ENCODE peak calls at places on chromosomes 6 and 20, in nine cellular contexts. H is cardiac fibroblast, K is NB4, O is prostate gland, R is right cardiac atrium, T is uterus, N is BJ, M is adrenal gland, P is transverse colon. V is an unnamed sample.

GRCh38 chr6:1222426-1223311 is 89.2 kb upstream of the FOXQ1 start:
- DNase-seq in H (no peak), T (no peak), O (no peak), K (no peak), M (no peak), N (no peak), P (no peak), R (peak), V (no peak)

GRCh38 chr20:48723308-48724264 is 104.2 kb downstream of the PREX1 start:
- DNase-seq in K (peak), H (peak), M (peak), N (no peak), R (peak), O (no peak), P (peak), T (no peak), V (no peak)

GRCh38 chr6:71043902-71044301 is 87.0 kb upstream of the B3GAT2 start:
- DNase-seq in M (peak), R (no peak), K (peak), N (no peak), H (peak), O (no peak), T (no peak), P (no peak), V (no peak)

GRCh38 chr6:135566311-135567068 is 69.0 kb upstream of the AHI1 start:
- DNase-seq in P (no peak), O (no peak), H (no peak), T (no peak), K (no peak), N (no peak), M (no peak), R (no peak), V (no peak)

GRCh38 chr6:15936503-15936902 is 192.4 kb upstream of the MYLIP start:
- DNase-seq in O (no peak), K (peak), P (no peak), T (no peak), H (no peak), N (no peak), R (no peak), M (no peak), V (peak)

GRCh38 chr6:109455161-109455501 is 441 bp downstream of the MICAL1 start:
- DNase-seq in H (no peak), R (no peak), P (peak), T (no peak), N (no peak), K (peak), M (no peak), O (no peak), V (peak)

GRCh38 chr6:135938588-135939215 is 87.2 kb downstream of the PDE7B start:
- DNase-seq in K (peak), O (no peak), T (peak), R (peak), M (peak), H (peak), N (no peak), P (no peak), V (peak)

GRCh38 chr6:35401514-35401913 is 50.6 kb upstream of the FANCE start:
- DNase-seq in R (no peak), T (no peak), K (no peak), P (no peak), M (no peak), N (no peak), H (no peak), O (no peak), V (no peak)

GRCh38 chr6:2480267-2480966 is 235.0 kb upstream of the GMDS start:
- DNase-seq in N (no peak), R (peak), K (peak), O (no peak), P (no peak), T (no peak), M (peak), H (peak), V (no peak)

GRCh38 chr6:16042751-16043150 is 86.1 kb upstream of the MYLIP start:
- DNase-seq in M (no peak), N (no peak), R (no peak), K (no peak), H (no peak), O (no peak), T (no peak), P (no peak), V (no peak)

GRCh38 chr6:2877057-2877882 is 25.8 kb downstream of the SERPINB9 start:
- DNase-seq in N (no peak), M (peak), P (peak), T (peak), R (peak), O (no peak), H (peak), K (no peak), V (no peak)

GRCh38 chr20:54044156-54044555 is 26.2 kb downstream of the BCAS1 start:
- DNase-seq in T (no peak), M (peak), H (peak), P (no peak), R (no peak), O (no peak), K (peak), N (peak), V (peak)

GRCh38 chr20:34337982-34338756 is 24.9 kb upstream of the ITCH start:
- DNase-seq in N (no peak), K (no peak), M (no peak), P (peak), T (no peak), R (no peak), H (no peak), O (no peak), V (peak)

GRCh38 chr6:3419624-3420272 is 37.1 kb downstream of the SLC22A23 start:
- DNase-seq in P (no peak), M (peak), K (no peak), N (no peak), T (no peak), O (no peak), R (no peak), H (peak), V (no peak)

GRCh38 chr6:11613858-11614257 is 76.3 kb downstream of the TMEM170B start:
- DNase-seq in O (no peak), H (peak), K (no peak), M (no peak), N (peak), R (no peak), P (no peak), T (no peak), V (no peak)

GRCh38 chr20:59051666-59052065 is 9.1 kb upstream of the PRELID3B start:
- DNase-seq in R (no peak), O (no peak), M (no peak), P (no peak), T (no peak), N (no peak), H (no peak), K (no peak), V (no peak)

GRCh38 chr6:35970181-35970580 is 49.3 kb upstream of the SRPK1 start:
- DNase-seq in R (no peak), M (peak), K (no peak), H (peak), N (no peak), T (no peak), O (no peak), P (no peak), V (no peak)

GRCh38 chr6:126167726-126168125 is 172.2 kb upstream of the CENPW start:
- DNase-seq in K (no peak), H (no peak), P (no peak), N (no peak), R (no peak), M (no peak), O (no peak), T (no peak), V (no peak)

GRCh38 chr6:82878812-82879211 is 186.8 kb downstream of the UBE3D start:
- DNase-seq in O (no peak), H (peak), K (no peak), N (no peak), P (no peak), T (no peak), M (no peak), R (no peak), V (no peak)

GRCh38 chr6:131754715-131755567 is 44.1 kb upstream of the CTAGE9 start:
- DNase-seq in O (no peak), P (no peak), N (no peak), M (no peak), K (no peak), R (no peak), H (no peak), T (no peak), V (no peak)

GRCh38 chr6:47716207-47716606 is 17.8 kb downstream of the ADGRF4 start:
- DNase-seq in R (no peak), T (no peak), P (no peak), O (no peak), N (no peak), M (no peak), H (no peak), K (no peak), V (no peak)

GRCh38 chr20:25042531-25043498 is 15.1 kb downstream of the ACSS1 start:
- DNase-seq in H (no peak), K (peak), O (no peak), P (peak), R (peak), T (no peak), N (no peak), M (peak), V (peak)

GRCh38 chr6:106163966-106164877 is 78.1 kb downstream of the PRDM1 start:
- DNase-seq in M (peak), T (peak), K (peak), O (no peak), R (no peak), N (peak), P (peak), H (peak), V (peak)

GRCh38 chr6:116997496-116997895 is 120.5 kb downstream of the RFX6 start:
- DNase-seq in M (no peak), T (no peak), O (no peak), N (no peak), H (no peak), R (no peak), K (no peak), P (no peak), V (no peak)

GRCh38 chr6:98871057-98871456 is 36.7 kb downstream of the POU3F2 start:
- DNase-seq in M (peak), N (peak), T (no peak), P (no peak), O (peak), R (no peak), H (peak), K (no peak), V (no peak)

GRCh38 chr6:41451039-41451438 is 95.1 kb upstream of the FOXP4 start:
- DNase-seq in T (peak), K (no peak), H (no peak), M (no peak), N (no peak), O (no peak), R (peak), P (no peak), V (no peak)

GRCh38 chr6:138397128-138397814 is 6.8 kb upstream of the HEBP2 start:
- DNase-seq in H (no peak), N (no peak), O (no peak), R (no peak), M (no peak), K (no peak), T (no peak), P (no peak), V (no peak)

GRCh38 chr20:60501048-60501447 is 542.8 kb downstream of the CDH26 start:
- DNase-seq in T (no peak), H (no peak), N (no peak), R (no peak), K (no peak), O (no peak), P (no peak), M (no peak), V (no peak)

GRCh38 chr6:49462599-49462926 is 490 bp downstream of the MMUT start:
- DNase-seq in O (no peak), T (no peak), N (no peak), H (peak), K (no peak), M (peak), P (no peak), R (no peak), V (no peak)

GRCh38 chr20:49330701-49331614 is 53.1 kb upstream of the ZNFX1 start:
- DNase-seq in N (no peak), H (no peak), K (no peak), O (no peak), R (no peak), M (no peak), P (no peak), T (no peak), V (no peak)

GRCh38 chr6:168968228-168968627 is 285.4 kb downstream of the THBS2 start:
- DNase-seq in K (peak), R (peak), O (no peak), H (peak), T (peak), M (peak), P (peak), N (peak), V (peak)

DNA sequence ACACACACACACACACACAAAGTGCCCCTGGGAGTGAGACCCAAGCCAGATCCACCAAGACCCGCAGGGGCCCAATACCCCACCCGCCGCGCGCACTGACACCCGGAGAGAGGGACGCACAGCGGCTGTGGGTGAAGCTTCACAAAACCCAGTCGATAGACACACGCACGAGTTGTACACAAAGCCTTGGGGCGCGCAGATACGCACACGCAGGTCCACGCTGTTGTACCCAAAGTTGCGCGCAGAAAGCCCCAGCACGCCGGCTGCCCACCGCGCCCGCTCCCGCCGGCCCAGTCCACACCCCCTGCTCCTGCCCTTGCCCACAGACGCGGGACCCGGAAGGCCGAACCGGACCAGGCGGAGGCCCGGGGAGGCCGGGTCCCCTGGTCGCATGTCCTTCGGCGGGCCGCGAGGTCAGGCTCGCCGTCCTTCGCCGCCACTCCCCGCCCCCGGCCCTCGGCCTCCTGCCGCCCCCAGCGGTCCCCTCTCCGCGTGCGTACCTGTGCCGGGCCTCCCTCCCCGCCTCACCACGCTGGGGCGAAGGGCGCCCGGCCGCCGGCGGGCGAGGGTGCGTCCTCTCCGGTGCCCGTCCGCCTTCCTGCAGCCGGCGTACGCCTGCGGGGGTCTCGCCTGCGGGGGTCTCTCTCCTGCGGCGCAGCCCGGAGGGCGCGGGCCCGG is at the start of gene TMEM74B:
- DNase-seq in H (no peak), R (peak), P (no peak), O (no peak), M (no peak), T (no peak), K (no peak), N (no peak), V (no peak)
- H3K4me3 ChIP-seq in H (peak), R (peak), P (peak), O (peak), M (no peak), T (peak), K (no peak), N (peak), V (peak)

GRCh38 chr6:39849764-39850163 is 57.6 kb downstream of the DAAM2 start:
- DNase-seq in P (no peak), R (no peak), M (no peak), H (peak), O (no peak), N (no peak), T (no peak), K (no peak), V (no peak)

GRCh38 chr6:39848171-39848570 is 56.0 kb downstream of the DAAM2 start:
- DNase-seq in N (no peak), P (no peak), O (no peak), M (no peak), H (no peak), T (no peak), R (no peak), K (no peak), V (no peak)

GRCh38 chr6:39847216-39847615 is 55.0 kb downstream of the DAAM2 start:
- DNase-seq in R (peak), H (peak), N (no peak), O (no peak), M (peak), T (peak), P (no peak), K (no peak), V (no peak)

GRCh38 chr6:39850897-39851296 is 58.7 kb downstream of the DAAM2 start:
- DNase-seq in H (peak), K (no peak), T (no peak), P (no peak), O (no peak), N (no peak), M (no peak), R (no peak), V (no peak)

DNA sequence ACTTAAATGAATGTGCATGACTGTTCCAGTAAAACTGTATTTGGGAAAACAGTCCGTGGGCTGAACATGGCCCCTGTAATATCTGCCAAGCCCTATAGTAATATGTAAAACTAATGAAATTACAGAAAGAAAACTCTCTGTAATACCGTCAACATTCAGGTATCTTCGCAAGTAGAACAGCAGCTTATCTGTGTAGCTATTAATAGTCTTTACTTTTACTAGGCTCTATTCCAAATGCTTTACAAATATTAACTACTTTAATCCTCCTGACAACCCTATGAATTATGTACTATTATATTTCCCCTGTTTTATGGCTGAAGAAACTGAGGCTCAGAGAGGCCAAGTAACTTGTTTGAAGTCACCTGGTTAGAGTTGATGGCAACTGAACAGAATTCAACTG is 57.1 kb downstream of the DAAM2 start:
- DNase-seq in M (no peak), H (no peak), K (no peak), T (no peak), O (no peak), P (no peak), N (no peak), R (no peak), V (no peak)
- H3K4me3 ChIP-seq in M (no peak), H (no peak), K (no peak), T (no peak), O (no peak), P (no peak), N (no peak), R (no peak), V (no peak)

GRCh38 chr6:154156135-154156948 is 117.3 kb downstream of the OPRM1 start:
- DNase-seq in N (no peak), O (peak), P (peak), T (no peak), K (peak), H (peak), M (peak), R (peak), V (peak)
- H3K4me3 ChIP-seq in N (no peak), O (no peak), P (no peak), T (no peak), K (no peak), H (no peak), M (no peak), R (no peak), V (peak)

GRCh38 chr20:47573586-47573985 is 71.9 kb downstream of the NCOA3 start:
- DNase-seq in P (no peak), K (no peak), O (no peak), R (no peak), H (no peak), T (no peak), N (no peak), M (no peak), V (no peak)

GRCh38 chr20:47578543-47578942 is 76.9 kb downstream of the NCOA3 start:
- DNase-seq in O (no peak), T (no peak), H (peak), P (no peak), R (no peak), M (peak), K (no peak), N (no peak), V (no peak)

GRCh38 chr20:47576516-47577033 is 74.9 kb downstream of the NCOA3 start:
- DNase-seq in T (peak), O (peak), K (peak), M (peak), H (peak), P (peak), N (peak), R (peak), V (peak)

GRCh38 chr20:47574616-47575401 is 73.1 kb downstream of the NCOA3 start:
- DNase-seq in T (no peak), P (no peak), K (peak), O (no peak), H (peak), N (no peak), M (peak), R (no peak), V (peak)

GRCh38 chr20:47577271-47577670 is 75.6 kb downstream of the NCOA3 start:
- DNase-seq in R (no peak), K (no peak), O (no peak), T (no peak), P (no peak), H (no peak), M (no peak), N (no peak), V (no peak)
- H3K4me3 ChIP-seq in R (no peak), K (no peak), O (no peak), T (no peak), P (no peak), H (no peak), M (no peak), N (no peak), V (no peak)

GRCh38 chr6:28808383-28808782 is 115.4 kb downstream of the TRIM27 start:
- DNase-seq in P (no peak), O (no peak), N (no peak), H (no peak), K (no peak), R (no peak), T (no peak), M (no peak), V (no peak)
- H3K4me3 ChIP-seq in P (no peak), O (no peak), N (no peak), H (no peak), K (no peak), R (no peak), T (no peak), M (no peak), V (peak)

GRCh38 chr6:26223213-26223612 is 136.0 kb downstream of the HFE start:
- DNase-seq in N (no peak), H (peak), K (peak), T (no peak), O (no peak), P (no peak), M (no peak), R (no peak), V (peak)

GRCh38 chr6:26225848-26226590 is 138.8 kb downstream of the HFE start:
- DNase-seq in N (no peak), R (no peak), H (no peak), P (no peak), M (no peak), T (no peak), O (no peak), K (no peak), V (no peak)

GRCh38 chr6:26223677-26224546 is 136.7 kb downstream of the HFE start:
- DNase-seq in R (peak), H (peak), K (peak), O (peak), T (peak), N (peak), P (peak), M (peak), V (peak)

GRCh38 chr6:26224547-26224912 is 137.3 kb downstream of the HFE start:
- DNase-seq in N (no peak), R (no peak), O (no peak), M (no peak), K (no peak), T (no peak), H (no peak), P (no peak), V (no peak)

DNA sequence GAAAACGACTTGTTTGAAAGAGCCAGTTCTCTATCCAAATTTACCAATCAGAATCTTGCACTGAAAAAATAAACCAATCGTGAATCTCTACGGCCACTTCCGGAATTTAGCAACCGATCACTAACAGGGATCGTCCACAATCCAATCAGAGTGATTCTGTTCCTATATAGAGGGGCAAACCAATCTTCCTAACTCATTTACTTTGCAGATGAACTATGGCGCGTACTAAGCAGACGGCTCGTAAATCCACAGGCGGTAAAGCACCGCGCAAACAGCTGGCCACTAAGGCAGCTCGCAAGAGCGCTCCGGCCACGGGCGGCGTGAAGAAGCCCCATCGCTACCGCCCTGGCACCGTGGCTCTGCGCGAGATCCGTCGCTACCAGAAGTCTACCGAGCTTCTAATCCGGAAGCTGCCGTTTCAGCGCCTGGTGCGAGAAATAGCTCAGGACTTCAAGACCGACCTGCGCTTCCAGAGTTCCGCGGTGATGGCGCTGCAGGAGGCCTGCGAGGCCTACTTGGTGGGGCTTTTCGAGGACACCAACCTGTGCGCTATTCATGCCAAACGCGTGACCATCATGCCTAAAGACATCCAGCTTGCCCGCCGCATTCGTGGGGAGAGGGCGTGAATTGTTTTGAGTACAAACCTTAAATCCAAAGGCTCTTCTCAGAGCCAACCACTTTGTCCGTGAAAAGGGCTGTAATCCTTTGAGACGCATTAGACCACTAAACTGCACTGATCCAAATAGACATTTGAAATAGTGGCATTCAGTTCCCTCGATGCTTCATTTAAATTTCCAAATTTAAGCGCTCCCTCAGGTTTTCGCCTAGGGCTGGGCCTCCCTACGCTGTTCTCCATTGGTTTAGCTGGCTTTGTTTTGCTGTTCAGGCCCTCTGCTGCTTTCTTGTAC is 138.0 kb downstream of the HFE start:
- DNase-seq in K (no peak), P (no peak), O (peak), H (peak), T (no peak), R (peak), N (peak), M (no peak), V (peak)
- H3K4me3 ChIP-seq in K (no peak), P (no peak), O (peak), H (peak), T (peak), R (peak), N (peak), M (no peak), V (peak)